ENCODE peak calls at places on chromosomes 1 and 21, in eight cellular contexts. K is mucosa of descending colon, H is thoracic aorta, S is heart right ventricle, D is esophagus squamous epithelium, P is lung, T is upper lobe of left lung, G is tibial artery. J is an unnamed sample.
A peak's percentile ranks its signal among the peaks of the same experiment; 100 is the strongest.

GRCh38 chr1:201219481-201220387 is 29.1 kb downstream of the IGFN1 start:
- DNase-seq in K (no peak), H (no peak), S (no peak), D (no peak), P (peak; percentile 27), T (no peak), G (no peak), J (no peak)

GRCh38 chr1:18109058-18109755 is 1.6 kb downstream of the IGSF21 start:
- DNase-seq in K (no peak), H (no peak), S (no peak), D (no peak), P (no peak), T (peak; percentile 46), G (no peak), J (no peak)

GRCh38 chr1:206797534-206798383 is 25.5 kb upstream of the IL10 start:
- DNase-seq in K (peak; percentile 49), H (no peak), S (no peak), D (no peak), P (no peak), T (no peak), G (no peak), J (no peak)

GRCh38 chr1:221801773-221802516 is 60.1 kb upstream of the DUSP10 start:
- DNase-seq in K (no peak), H (no peak), S (no peak), D (no peak), P (no peak), T (no peak), G (no peak), J (no peak)

GRCh38 chr1:219812491-219813221 is 115.7 kb downstream of the SLC30A10 start:
- DNase-seq in K (no peak), H (no peak), S (peak; percentile 21), D (no peak), P (no peak), T (no peak), G (no peak), J (peak; percentile 38)

GRCh38 chr1:182625716-182626504 is 21.7 kb upstream of the RGS16 start:
- DNase-seq in K (no peak), H (no peak), S (no peak), D (no peak), P (no peak), T (no peak), G (no peak), J (no peak)

GRCh38 chr1:17198476-17199258 is 6.3 kb upstream of the PADI1 start:
- DNase-seq in K (peak; percentile 7), H (no peak), S (no peak), D (no peak), P (no peak), T (peak; percentile 57), G (no peak), J (peak; percentile 28)

GRCh38 chr1:24770891-24771290 is 25.6 kb downstream of the CLIC4 start:
- DNase-seq in K (no peak), H (no peak), S (no peak), D (no peak), P (no peak), T (no peak), G (no peak), J (no peak)

GRCh38 chr1:91753878-91754277 is 132.1 kb downstream of the TGFBR3 start:
- DNase-seq in K (no peak), H (no peak), S (no peak), D (no peak), P (no peak), T (no peak), G (no peak), J (no peak)

GRCh38 chr1:51264470-51264869 is 28.4 kb downstream of the RNF11 start:
- DNase-seq in K (no peak), H (no peak), S (peak; percentile 14), D (no peak), P (no peak), T (no peak), G (no peak), J (no peak)

GRCh38 chr1:5939268-5940060 is 52.8 kb downstream of the NPHP4 start:
- DNase-seq in K (no peak), H (no peak), S (no peak), D (no peak), P (no peak), T (no peak), G (no peak), J (no peak)

GRCh38 chr1:235329139-235329808 is 904 bp downstream of the GGPS1 start:
- DNase-seq in K (peak; percentile 60), H (no peak), S (no peak), D (no peak), P (peak; percentile 37), T (no peak), G (no peak), J (no peak)

GRCh38 chr1:241658081-241658793 is 6.2 kb downstream of the WDR64 start:
- DNase-seq in K (no peak), H (no peak), S (no peak), D (no peak), P (no peak), T (no peak), G (no peak), J (no peak)

GRCh38 chr1:91428182-91428798 is 23.7 kb upstream of the HFM1 start:
- DNase-seq in K (no peak), H (no peak), S (no peak), D (no peak), P (no peak), T (no peak), G (no peak), J (no peak)

GRCh38 chr1:79760521-79760920 is 754.0 kb upstream of the ADGRL4 start:
- DNase-seq in K (no peak), H (no peak), S (no peak), D (no peak), P (no peak), T (no peak), G (no peak), J (no peak)

DNA sequence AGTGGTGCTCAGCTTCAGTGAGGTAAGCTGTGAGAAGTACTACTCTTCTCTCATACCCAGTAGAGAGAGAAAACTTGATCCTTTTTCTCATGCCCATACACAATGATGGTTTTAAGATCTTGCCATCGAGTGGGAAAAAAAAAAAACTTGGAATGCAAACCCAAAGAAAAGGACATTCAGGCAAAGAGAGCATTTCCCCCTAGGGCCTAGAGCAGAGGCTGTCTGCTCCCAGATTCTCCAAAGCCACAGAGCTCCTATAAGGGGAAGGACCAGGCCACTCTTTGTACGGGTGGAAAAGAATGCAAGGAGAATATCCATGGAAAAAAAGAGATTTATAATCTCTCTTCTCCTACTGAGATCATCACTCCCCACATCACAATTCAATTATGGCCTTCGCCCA is 34.9 kb downstream of the MROH9 start:
- DNase-seq in K (no peak), H (no peak), S (no peak), D (no peak), P (no peak), T (no peak), G (no peak), J (no peak)
- H3K4me1 ChIP-seq in K (no peaks in the 10 kb centered on the region), H (no peaks in the 10 kb centered on the region), S (peaks cover 4% of the 10 kb centered on the region), D (no peaks in the 10 kb centered on the region), P (no peaks in the 10 kb centered on the region), T (no peaks in the 10 kb centered on the region), G (peaks cover 3% of the 10 kb centered on the region), J (no peaks in the 10 kb centered on the region)

GRCh38 chr1:11285883-11286734 is 13.1 kb downstream of the UBIAD1 start:
- DNase-seq in K (no peak), H (no peak), S (no peak), D (no peak), P (no peak), T (no peak), G (no peak), J (no peak)
- TF ChIP-seq CTCF in K (no peak), H (no peak), S (no peak), D (no peak), P (no peak), T (peak; percentile 8), G (no peak), J (no peak)

GRCh38 chr1:27351541-27352107 is 9.8 kb downstream of the SYTL1 start:
- DNase-seq in K (no peak), H (no peak), S (no peak), D (no peak), P (no peak), T (no peak), G (no peak), J (no peak)

GRCh38 chr1:27346991-27347627 is 5.3 kb downstream of the SYTL1 start:
- DNase-seq in K (no peak), H (no peak), S (no peak), D (no peak), P (no peak), T (no peak), G (no peak), J (no peak)

GRCh38 chr1:27348861-27349783 is 7.3 kb downstream of the SYTL1 start:
- DNase-seq in K (peak; percentile 83), H (no peak), S (no peak), D (no peak), P (peak; percentile 67), T (peak; percentile 91), G (no peak), J (peak; percentile 72)

GRCh38 chr1:27350673-27351540 is 9.1 kb downstream of the SYTL1 start:
- DNase-seq in K (peak; percentile 64), H (no peak), S (peak; percentile 70), D (no peak), P (no peak), T (peak; percentile 85), G (no peak), J (no peak)

DNA sequence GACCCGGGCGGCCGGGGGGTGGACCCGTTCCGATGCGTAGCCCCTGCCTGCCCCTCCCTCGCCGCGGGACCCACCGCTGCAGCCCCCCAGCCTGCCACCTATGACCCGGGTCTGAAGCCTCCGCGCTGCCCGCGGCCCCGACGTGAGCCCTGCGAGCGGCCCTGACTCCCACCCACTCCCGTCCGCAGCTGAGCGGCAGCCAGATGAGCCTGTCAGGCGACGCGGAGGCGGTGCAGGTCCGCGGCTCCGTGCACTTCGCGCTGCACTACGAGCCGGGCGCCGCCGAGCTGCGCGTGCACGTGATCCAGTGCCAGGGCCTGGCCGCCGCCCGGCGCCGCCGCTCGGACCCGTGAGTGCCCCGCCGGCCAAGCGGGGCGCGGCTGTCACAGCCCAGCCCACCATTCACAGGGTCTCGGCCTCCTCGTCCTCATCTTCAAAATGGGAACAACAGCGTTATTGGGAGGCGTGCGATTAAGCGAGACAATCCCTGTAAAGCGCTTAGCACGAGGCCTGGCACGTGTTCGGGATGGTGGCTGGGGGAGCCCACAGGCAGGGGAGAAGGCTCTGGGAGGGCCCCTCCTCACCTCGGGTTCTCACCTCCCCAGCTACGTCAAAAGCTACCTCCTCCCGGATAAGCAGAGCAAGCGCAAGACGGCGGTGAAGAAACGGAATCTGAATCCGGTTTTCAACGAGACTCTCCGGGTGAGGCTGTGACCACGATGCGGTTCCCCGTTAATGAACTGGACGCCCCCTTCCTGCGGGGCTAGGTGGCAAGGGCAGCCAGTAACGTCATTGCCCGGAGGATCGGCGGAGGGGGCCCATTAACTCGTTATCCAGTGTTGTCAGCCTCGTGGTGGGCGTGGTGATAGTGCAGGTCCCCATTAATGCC is 8.2 kb downstream of the SYTL1 start:
- DNase-seq in K (peak; percentile 84), H (no peak), S (peak; percentile 57), D (no peak), P (peak; percentile 52), T (peak; percentile 94), G (no peak), J (peak; percentile 65)
- H3K4me3 ChIP-seq in K (no peak overlapping the region), H (peak overlapping the region; percentile 73), S (peak overlapping the region; percentile 37), D (peak overlapping the region; percentile 46), P (peak overlapping the region; percentile 20), T (peak overlapping the region; percentile 51), G (peak overlapping the region; percentile 39), J (peak overlapping the region; percentile 30)

GRCh38 chr21:26842300-26842699 is 2.9 kb downstream of the ADAMTS1 start:
- DNase-seq in K (no peak), H (no peak), S (peak; percentile 12), D (no peak), P (no peak), T (no peak), G (no peak), J (no peak)
- H3K4me1 ChIP-seq in K (peaks cover 33% of the 10 kb centered on the region), H (peaks cover 17% of the 10 kb centered on the region), S (peaks cover 64% of the 10 kb centered on the region), D (peaks cover 22% of the 10 kb centered on the region), P (peaks cover 9% of the 10 kb centered on the region), T (peaks cover 26% of the 10 kb centered on the region), G (peaks cover 19% of the 10 kb centered on the region), J (no peaks in the 10 kb centered on the region)

J was measured in breast epithelium.